ENCODE peak calls at places on chromosomes 12 and 14, in four cellular contexts. H, J, X and D are unnamed samples.

GRCh38 chr12:57896139-57896436 is 45.3 kb upstream of the ATP23 start:
- DNase-seq in H (no peak), J (no peak), X (no peak), D (peak)

GRCh38 chr12:78739653-78740052 is 124.9 kb upstream of the SYT1 start:
- DNase-seq in J (no peak), X (no peak), H (no peak), D (no peak)

GRCh38 chr12:84757978-84758377 is 154.6 kb downstream of the SLC6A15 start:
- DNase-seq in H (no peak), X (no peak), J (no peak), D (peak)

GRCh38 chr12:89863332-89863938 is 154.8 kb upstream of the ATP2B1 start:
- DNase-seq in X (peak), H (no peak), J (no peak), D (no peak)

GRCh38 chr14:98503086-98503815 is 768.7 kb downstream of the BCL11B start:
- DNase-seq in H (no peak), X (no peak), J (no peak), D (no peak)

GRCh38 chr12:64273527-64274403 is 51.7 kb upstream of the KICS2 start:
- DNase-seq in H (peak), J (peak), X (peak), D (peak)

GRCh38 chr12:94994312-94994711 is 9.2 kb downstream of the NDUFA12 start:
- DNase-seq in H (no peak), J (peak), X (no peak), D (no peak)

GRCh38 chr12:84910549-84911241 is 1.9 kb downstream of the SLC6A15 start:
- DNase-seq in J (no peak), X (no peak), H (peak), D (peak)

GRCh38 chr12:114933428-114934160 is 249.6 kb upstream of the TBX3 start:
- DNase-seq in X (no peak), H (peak), J (peak), D (no peak)

GRCh38 chr14:49982082-49982481 is 89.2 kb downstream of the ARF6 start:
- DNase-seq in X (no peak), J (no peak), H (no peak), D (no peak)

GRCh38 chr12:45774508-45775162 is 45.1 kb downstream of the ARID2 start:
- DNase-seq in J (no peak), X (no peak), H (no peak), D (no peak)

GRCh38 chr12:79360269-79360668 is 330.5 kb downstream of the PAWR start:
- DNase-seq in H (no peak), X (no peak), J (no peak), D (peak)

GRCh38 chr12:93369505-93369904 is 8.2 kb upstream of the NUDT4 start:
- DNase-seq in H (no peak), J (no peak), X (no peak), D (no peak)

GRCh38 chr14:27881646-27882045 is 884.9 kb upstream of the FOXG1 start:
- DNase-seq in X (no peak), J (no peak), H (peak), D (peak)

GRCh38 chr12:76422154-76422877 is 74.1 kb upstream of the BBS10 start:
- DNase-seq in X (no peak), H (no peak), J (no peak), D (no peak)

GRCh38 chr14:39265741-39266588 is 32.2 kb downstream of the MIA2 start:
- DNase-seq in X (no peak), H (no peak), J (peak), D (peak)

GRCh38 chr12:42372154-42372791 is 46.3 kb downstream of the PPHLN1 start:
- DNase-seq in H (peak), X (peak), J (peak), D (peak)

GRCh38 chr14:56044196-56044595 is 74.0 kb upstream of the PELI2 start:
- DNase-seq in J (no peak), H (no peak), X (no peak), D (no peak)

GRCh38 chr14:100476012-100476822 is 111.0 kb downstream of the BEGAIN start:
- DNase-seq in X (no peak), H (peak), J (peak), D (peak)

GRCh38 chr12:91877461-91878230 is 268.0 kb downstream of the BTG1 start:
- DNase-seq in J (no peak), H (no peak), X (peak), D (peak)

GRCh38 chr12:4786795-4787194 is 66.6 kb downstream of the GALNT8 start:
- DNase-seq in J (no peak), X (no peak), H (no peak), D (peak)

GRCh38 chr14:100417466-100417865 is 94.3 kb downstream of the SLC25A47 start:
- DNase-seq in X (no peak), J (peak), H (peak), D (peak)

GRCh38 chr12:5083955-5084849 is 40.5 kb downstream of the KCNA5 start:
- DNase-seq in J (peak), H (peak), X (peak), D (peak)

GRCh38 chr14:51369814-51370213 is 129.8 kb downstream of the TMX1 start:
- DNase-seq in H (no peak), X (peak), J (no peak), D (peak)

GRCh38 chr12:68334136-68334535 is 2.0 kb upstream of the MDM1 start:
- DNase-seq in X (peak), J (peak), H (peak), D (peak)

GRCh38 chr14:67232066-67232465 is 9.2 kb upstream of the PALS1 start:
- DNase-seq in J (no peak), H (peak), X (no peak), D (no peak)

GRCh38 chr12:117367006-117367638 is 5.7 kb upstream of the NOS1 start:
- DNase-seq in X (peak), J (peak), H (peak), D (peak)

GRCh38 chr14:23829736-23830474 is 123.7 kb upstream of the DHRS4 start:
- DNase-seq in J (peak), H (peak), X (no peak), D (peak)

GRCh38 chr12:132618683-132619043 is at the start of gene P2RX2:
- DNase-seq in J (no peak), X (no peak), H (no peak), D (peak)

GRCh38 chr12:12510141-12510540 is 52.5 kb downstream of the DUSP16 start:
- DNase-seq in J (no peak), H (no peak), X (no peak), D (no peak)

GRCh38 chr14:61280526-61281185 is 482 bp downstream of the TMEM30B start:
- DNase-seq in J (peak), X (peak), H (peak), D (peak)

GRCh38 chr12:87020071-87020470 is 763.9 kb upstream of the MGAT4C start:
- DNase-seq in X (no peak), H (peak), J (no peak), D (no peak)

GRCh38 chr12:70052931-70053497 is 190.2 kb upstream of the CNOT2 start:
- DNase-seq in X (no peak), H (peak), J (peak), D (peak)

GRCh38 chr12:91356405-91356804 is 173.8 kb upstream of the DCN start:
- DNase-seq in X (no peak), J (no peak), H (no peak), D (no peak)

GRCh38 chr12:87300-87699 is 20.7 kb downstream of the IQSEC3 start:
- DNase-seq in J (no peak), X (no peak), H (no peak), D (no peak)

GRCh38 chr14:64684091-64684490 is 20.1 kb upstream of the PLEKHG3 start:
- DNase-seq in H (no peak), X (no peak), J (no peak), D (no peak)